ENCODE peak calls at places on chromosomes 2 and 18, in eight cellular contexts. F is HEK293T; X is foreskin fibroblast; S is mesendoderm; P is Jurkat, Clone E6-1; U is stimulated activated CD4-positive, alpha-beta T cell treated with anti-CD3 and anti-CD28 coated beads, Interleukin-15, amount 100 ng/mL, for 24 hours; W is glutamatergic neuron; I is left lung. C is an unnamed sample.

GRCh38 chr2:237315170-237315880 is 98.6 kb downstream of the COL6A3 start:
- DNase-seq in F (no peak), X (peak; percentile 97), S (peak; percentile 57), P (no peak), U (no peak), W (peak; percentile 34), I (peak; percentile 89), C (no peak)

GRCh38 chr2:236120829-236121228 is 47.4 kb downstream of the GBX2 start:
- DNase-seq in F (no peak), X (no peak), S (no peak), P (no peak), U (no peak), W (no peak), I (no peak), C (no peak)

GRCh38 chr2:150476213-150476740 is 11.2 kb downstream of the RND3 start:
- DNase-seq in F (no peak), X (peak; percentile 54), S (no peak), P (no peak), U (no peak), W (no peak), I (no peak), C (no peak)

GRCh38 chr18:49647496-49648168 is 85.8 kb downstream of the LIPG start:
- DNase-seq in F (no peak), X (peak; percentile 80), S (no peak), P (no peak), U (no peak), W (no peak), I (no peak), C (no peak)

GRCh38 chr18:55343396-55344073 is 244.5 kb downstream of the TCF4 start:
- DNase-seq in F (no peak), X (peak; percentile 50), S (peak; percentile 41), P (no peak), U (no peak), W (no peak), I (no peak), C (no peak)

GRCh38 chr18:60980422-60981005 is 352.7 kb upstream of the CDH20 start:
- DNase-seq in F (no peak), X (no peak), S (no peak), P (no peak), U (no peak), W (no peak), I (no peak), C (no peak)

GRCh38 chr2:241848761-241849615 is 9.7 kb downstream of the PDCD1 start:
- DNase-seq in F (no peak), X (no peak), S (no peak), P (no peak), U (peak; percentile 21), W (peak; percentile 22), I (no peak), C (no peak)

GRCh38 chr2:220744861-220745260 is 827.2 kb downstream of the EPHA4 start:
- DNase-seq in F (no peak), X (no peak), S (no peak), P (no peak), U (no peak), W (no peak), I (no peak), C (no peak)

GRCh38 chr2:204003276-204003985 is 66.9 kb downstream of the ICOS start:
- DNase-seq in F (no peak), X (no peak), S (no peak), P (no peak), U (no peak), W (no peak), I (no peak), C (no peak)

GRCh38 chr2:53403836-53404413 is 363.7 kb upstream of the CHAC2 start:
- DNase-seq in F (no peak), X (peak; percentile 66), S (no peak), P (no peak), U (no peak), W (no peak), I (no peak), C (no peak)

GRCh38 chr2:215918901-215919585 is 94.3 kb downstream of the MREG start:
- DNase-seq in F (no peak), X (peak; percentile 51), S (no peak), P (no peak), U (no peak), W (no peak), I (no peak), C (no peak)

GRCh38 chr2:197229509-197230458 is 80.8 kb downstream of the ANKRD44 start:
- DNase-seq in F (no peak), X (peak; percentile 69), S (no peak), P (no peak), U (no peak), W (no peak), I (no peak), C (no peak)

GRCh38 chr2:33073018-33073417 is 126.3 kb downstream of the LTBP1 start:
- DNase-seq in F (no peak), X (peak; percentile 25), S (no peak), P (no peak), U (no peak), W (no peak), I (no peak), C (no peak)

GRCh38 chr18:57434536-57435494 is at the start of gene ONECUT2:
- DNase-seq in F (peak; percentile 88), X (peak; percentile 98), S (peak; percentile 98), P (peak; percentile 75), U (peak; percentile 85), W (peak; percentile 100), I (peak; percentile 87), C (peak; percentile 90)

GRCh38 chr2:186486651-186487647 is 889 bp downstream of the ZC3H15 start:
- DNase-seq in F (no peak), X (peak; percentile 23), S (no peak), P (peak; percentile 9), U (no peak), W (no peak), I (no peak), C (peak; percentile 56)

GRCh38 chr2:47080888-47081301 is 74.2 kb downstream of the STPG4 start:
- DNase-seq in F (no peak), X (no peak), S (no peak), P (no peak), U (no peak), W (no peak), I (no peak), C (no peak)

GRCh38 chr2:238254095-238254494 is 14.3 kb upstream of the HES6 start:
- DNase-seq in F (no peak), X (no peak), S (no peak), P (no peak), U (no peak), W (no peak), I (no peak), C (no peak)

GRCh38 chr18:53864758-53865157 is 359.7 kb downstream of the MBD2 start:
- DNase-seq in F (no peak), X (peak; percentile 3), S (peak; percentile 3), P (no peak), U (no peak), W (no peak), I (no peak), C (no peak)

C was measured in NCI-H748 treated with DMSO at 0.1 percent for 48 hours.